ENCODE peak calls at places on chromosomes 3 and 15, in four cellular contexts. Q, S, H and B are unnamed samples.

GRCh38 chr3:45659661-45660566 is 29.3 kb upstream of the SACM1L start:
- DNase-seq in S (peak), Q (peak), H (peak), B (no peak)

GRCh38 chr15:52080993-52081392 is 31.6 kb downstream of the BCL2L10 start:
- DNase-seq in Q (no peak), H (no peak), S (no peak), B (no peak)

GRCh38 chr3:37987315-37987697 is 3.3 kb upstream of the VILL start:
- DNase-seq in Q (no peak), H (no peak), S (no peak), B (no peak)

GRCh38 chr3:143269741-143270140 is 150.2 kb downstream of the CHST2 start:
- DNase-seq in H (no peak), S (no peak), Q (no peak), B (no peak)

GRCh38 chr3:126685041-126685440 is 19.0 kb upstream of the CHCHD6 start:
- DNase-seq in H (no peak), S (no peak), Q (no peak), B (no peak)

GRCh38 chr3:53226142-53226840 is 29.5 kb downstream of the TKT start:
- DNase-seq in S (no peak), H (no peak), Q (peak), B (no peak)

GRCh38 chr3:40237159-40237558 is 72.3 kb upstream of the EIF1B start:
- DNase-seq in S (no peak), H (no peak), Q (no peak), B (no peak)

GRCh38 chr3:126263539-126263938 is 83.2 kb upstream of the ALDH1L1 start:
- DNase-seq in S (no peak), Q (peak), H (no peak), B (no peak)

GRCh38 chr15:46676233-46677206 is 1040.8 kb upstream of the SEMA6D start:
- DNase-seq in Q (no peak), H (no peak), S (no peak), B (no peak)

GRCh38 chr3:11778248-11778647 is 68.4 kb downstream of the TAMM41 start:
- DNase-seq in S (no peak), H (no peak), Q (no peak), B (no peak)

GRCh38 chr3:11195721-11196332 is 41.5 kb downstream of the HRH1 start:
- DNase-seq in S (no peak), H (no peak), Q (no peak), B (no peak)

GRCh38 chr3:149581248-149581647 is 76.6 kb downstream of the WWTR1 start:
- DNase-seq in S (no peak), Q (no peak), H (no peak), B (no peak)

GRCh38 chr3:42099020-42099765 is 8.0 kb downstream of the TRAK1 start:
- DNase-seq in S (no peak), H (no peak), Q (no peak), B (no peak)

GRCh38 chr3:20683912-20684311 is 497.9 kb upstream of the SGO1 start:
- DNase-seq in H (no peak), S (no peak), Q (no peak), B (no peak)

GRCh38 chr3:169034401-169034800 is 629.1 kb downstream of the MECOM start:
- DNase-seq in Q (no peak), H (no peak), S (no peak), B (no peak)

GRCh38 chr3:56885879-56886647 is 84.3 kb upstream of the ARHGEF3 start:
- DNase-seq in Q (no peak), S (no peak), H (no peak), B (no peak)

GRCh38 chr3:153210116-153210515 is 48.1 kb downstream of the RAP2B start:
- DNase-seq in Q (no peak), S (no peak), H (no peak), B (no peak)

GRCh38 chr15:41607033-41607432 is 48.0 kb downstream of the TYRO3 start:
- DNase-seq in Q (no peak), H (peak), S (no peak), B (no peak)

GRCh38 chr15:92049290-92050008 is 195.9 kb downstream of the SLCO3A1 start:
- DNase-seq in S (no peak), Q (no peak), H (no peak), B (no peak)